ENCODE peak calls at places on chromosomes 2 and 18, in nine cellular contexts. T, Z, I, U, H, F, A, Q and L are unnamed samples.

GRCh38 chr2:207123776-207124391 is 41.9 kb downstream of the KLF7 start:
- DNase-seq in Z (no peak), Q (no peak), A (no peak), H (no peak), U (no peak), F (no peak), T (no peak), I (no peak), L (no peak)

GRCh38 chr2:137223722-137224121 is 458.4 kb downstream of the THSD7B start:
- DNase-seq in I (no peak), U (no peak), H (no peak), T (no peak), A (no peak), Z (no peak), F (no peak), Q (no peak), L (no peak)

GRCh38 chr2:171893824-171894611 is at the start of gene SLC25A12:
- DNase-seq in I (peak), U (peak), Z (peak), F (peak), T (peak), A (peak), H (peak), Q (peak), L (peak)

GRCh38 chr2:219627105-219628100 is at the start of gene SLC4A3:
- DNase-seq in Q (peak), U (peak), I (peak), A (no peak), Z (no peak), F (no peak), T (no peak), H (no peak), L (peak)

GRCh38 chr2:96157649-96158553 is 12.7 kb upstream of the DUSP2 start:
- DNase-seq in F (peak), Q (no peak), H (peak), I (no peak), A (peak), U (no peak), T (peak), Z (peak), L (no peak)

GRCh38 chr2:63051795-63052333 is 1.2 kb downstream of the OTX1 start:
- DNase-seq in F (peak), U (no peak), I (no peak), Z (no peak), T (no peak), H (no peak), Q (no peak), A (no peak), L (no peak)

GRCh38 chr2:127014630-127015029 is 92.3 kb downstream of the BIN1 start:
- DNase-seq in U (no peak), Z (no peak), A (no peak), H (no peak), Q (peak), I (peak), F (no peak), T (peak), L (no peak)

GRCh38 chr18:79949571-79950439 is 1.6 kb downstream of the SLC66A2 start:
- DNase-seq in U (no peak), Z (no peak), H (no peak), I (no peak), T (no peak), F (no peak), Q (no peak), A (peak), L (peak)

GRCh38 chr2:125656190-125656589 is 999.8 kb upstream of the GYPC start:
- DNase-seq in F (no peak), A (no peak), I (no peak), T (no peak), Z (no peak), H (no peak), U (no peak), Q (no peak), L (no peak)

GRCh38 chr2:8662239-8662879 is 19.5 kb upstream of the ID2 start:
- DNase-seq in U (no peak), Q (peak), I (peak), H (no peak), T (no peak), Z (no peak), A (no peak), F (no peak), L (no peak)

GRCh38 chr2:99611786-99612185 is 122.0 kb upstream of the REV1 start:
- DNase-seq in T (no peak), Q (no peak), I (no peak), U (no peak), H (no peak), F (no peak), Z (no peak), A (no peak), L (no peak)

GRCh38 chr18:28735731-28736130 is 558.8 kb upstream of the CDH2 start:
- DNase-seq in A (no peak), I (peak), H (no peak), U (no peak), Q (no peak), T (peak), F (no peak), Z (no peak), L (no peak)

GRCh38 chr2:16973586-16974274 is 308.1 kb upstream of the CYRIA start:
- DNase-seq in Q (no peak), H (no peak), I (no peak), F (no peak), T (peak), A (no peak), Z (no peak), U (no peak), L (no peak)

GRCh38 chr2:134375935-134376334 is 122.1 kb downstream of the MGAT5 start:
- DNase-seq in I (peak), U (no peak), A (peak), H (no peak), Z (no peak), F (no peak), T (peak), Q (no peak), L (no peak)

GRCh38 chr18:59787998-59788875 is 91.0 kb upstream of the CCBE1 start:
- DNase-seq in Z (no peak), A (no peak), U (no peak), I (peak), Q (no peak), H (no peak), F (no peak), T (peak), L (no peak)

GRCh38 chr18:13232971-13233565 is 14.5 kb downstream of the LDLRAD4 start:
- DNase-seq in I (no peak), A (no peak), Z (no peak), H (no peak), Q (no peak), F (no peak), T (no peak), U (peak), L (peak)

GRCh38 chr2:217530399-217531100 is 472.2 kb downstream of the TNS1 start:
- DNase-seq in Z (no peak), Q (no peak), H (no peak), I (no peak), T (no peak), F (no peak), A (no peak), U (no peak), L (peak)